ENCODE peak calls at places on chromosomes 12 and 14, in six cellular contexts. One of them, this sample, is unnamed.

GRCh38 chr14:71049435-71050147 is 142.3 kb downstream of the PCNX1 start:
- DNase-seq in GM03348: peak
- DNase-seq in H7: no peak
- DNase-seq in GM12865: no peak
- DNase-seq in GM23248: peak
- DNase-seq in coronary artery: no peak
- DNase-seq in this sample: no peak

GRCh38 chr12:100987552-100988277 is 193.1 kb downstream of the ANO4 start:
- DNase-seq in GM03348: peak
- DNase-seq in H7: peak
- DNase-seq in GM12865: peak
- DNase-seq in GM23248: peak
- DNase-seq in coronary artery: no peak
- DNase-seq in this sample: peak

GRCh38 chr12:116598341-116599284 is 39.4 kb downstream of the MAP1LC3B2 start:
- DNase-seq in GM03348: peak
- DNase-seq in H7: no peak
- DNase-seq in GM12865: no peak
- DNase-seq in GM23248: peak
- DNase-seq in coronary artery: no peak
- DNase-seq in this sample: no peak

GRCh38 chr14:105411985-105412767 is 7.5 kb upstream of the MTA1 start:
- DNase-seq in GM03348: peak
- DNase-seq in H7: peak
- DNase-seq in GM12865: no peak
- DNase-seq in GM23248: no peak
- DNase-seq in coronary artery: peak
- DNase-seq in this sample: no peak

GRCh38 chr12:78931466-78931990 is 67.0 kb downstream of the SYT1 start:
- DNase-seq in GM03348: no peak
- DNase-seq in H7: no peak
- DNase-seq in GM12865: no peak
- DNase-seq in GM23248: no peak
- DNase-seq in coronary artery: no peak
- DNase-seq in this sample: no peak

GRCh38 chr14:31937730-31938346 is 139.3 kb upstream of the ARHGAP5 start:
- DNase-seq in GM03348: peak
- DNase-seq in H7: no peak
- DNase-seq in GM12865: peak
- DNase-seq in GM23248: peak
- DNase-seq in coronary artery: no peak
- DNase-seq in this sample: peak

GRCh38 chr12:93918900-93919299 is 229.5 kb upstream of the PLXNC1 start:
- DNase-seq in GM03348: no peak
- DNase-seq in H7: no peak
- DNase-seq in GM12865: no peak
- DNase-seq in GM23248: no peak
- DNase-seq in coronary artery: no peak
- DNase-seq in this sample: no peak

GRCh38 chr14:90924618-90925345 is 108.6 kb upstream of the TTC7B start:
- DNase-seq in GM03348: peak
- DNase-seq in H7: no peak
- DNase-seq in GM12865: no peak
- DNase-seq in GM23248: no peak
- DNase-seq in coronary artery: no peak
- DNase-seq in this sample: no peak

GRCh38 chr14:101595887-101596721 is 34.8 kb downstream of the DIO3 start:
- DNase-seq in GM03348: peak
- DNase-seq in H7: no peak
- DNase-seq in GM12865: peak
- DNase-seq in GM23248: no peak
- DNase-seq in coronary artery: peak
- DNase-seq in this sample: no peak

GRCh38 chr12:2540535-2540941 is 254.2 kb upstream of the FKBP4 start:
- DNase-seq in GM03348: no peak
- DNase-seq in H7: no peak
- DNase-seq in GM12865: no peak
- DNase-seq in GM23248: no peak
- DNase-seq in coronary artery: no peak
- DNase-seq in this sample: no peak

GRCh38 chr12:5124401-5124800 is 80.7 kb downstream of the KCNA5 start:
- DNase-seq in GM03348: no peak
- DNase-seq in H7: no peak
- DNase-seq in GM12865: no peak
- DNase-seq in GM23248: no peak
- DNase-seq in coronary artery: no peak
- DNase-seq in this sample: no peak

GRCh38 chr12:93174048-93174447 is 203.7 kb upstream of the NUDT4 start:
- DNase-seq in GM03348: peak
- DNase-seq in H7: no peak
- DNase-seq in GM12865: no peak
- DNase-seq in GM23248: peak
- DNase-seq in coronary artery: no peak
- DNase-seq in this sample: no peak

GRCh38 chr12:7645395-7646177 is 20.1 kb downstream of the APOBEC1 start:
- DNase-seq in GM03348: peak
- DNase-seq in H7: peak
- DNase-seq in GM12865: peak
- DNase-seq in GM23248: peak
- DNase-seq in coronary artery: no peak
- DNase-seq in this sample: peak

This sample was measured in GM13976.